ENCODE peak calls at places on chromosomes 5 and 9, in four cellular contexts. One of them, this sample, is unnamed.

GRCh38 chr9:37197158-37198033 is 77.0 kb downstream of the ZCCHC7 start:
- DNase-seq in GM12878: peak; percentile 79
- DNase-seq in SK-N-SH: peak; percentile 51
- DNase-seq in HCT116: no peak
- DNase-seq in this sample: no peak

GRCh38 chr5:176578391-176578808 is 29.3 kb downstream of the CDHR2 start:
- DNase-seq in GM12878: no peak
- DNase-seq in SK-N-SH: peak; percentile 77
- DNase-seq in HCT116: peak; percentile 83
- DNase-seq in this sample: peak; percentile 95

GRCh38 chr9:136339173-136339957 is 12.0 kb downstream of the GPSM1 start:
- DNase-seq in GM12878: no peak
- DNase-seq in SK-N-SH: peak; percentile 83
- DNase-seq in HCT116: no peak
- DNase-seq in this sample: peak; percentile 83

GRCh38 chr5:163893301-163893700 is 387.9 kb downstream of the MAT2B start:
- DNase-seq in GM12878: no peak
- DNase-seq in SK-N-SH: no peak
- DNase-seq in HCT116: no peak
- DNase-seq in this sample: no peak

GRCh38 chr9:86099695-86100364 is 472 bp upstream of the GOLM1 start:
- DNase-seq in GM12878: no peak
- DNase-seq in SK-N-SH: peak; percentile 59
- DNase-seq in HCT116: peak; percentile 57
- DNase-seq in this sample: peak; percentile 70

GRCh38 chr5:137192293-137192743 is 306.8 kb downstream of the SPOCK1 start:
- DNase-seq in GM12878: no peak
- DNase-seq in SK-N-SH: no peak
- DNase-seq in HCT116: no peak
- DNase-seq in this sample: no peak

GRCh38 chr9:137421838-137422667 is 909 bp downstream of the EXD3 start:
- DNase-seq in GM12878: no peak
- DNase-seq in SK-N-SH: no peak
- DNase-seq in HCT116: no peak
- DNase-seq in this sample: no peak

GRCh38 chr5:82222597-82223574 is 55.3 kb downstream of the RPS23 start:
- DNase-seq in GM12878: no peak
- DNase-seq in SK-N-SH: peak; percentile 20
- DNase-seq in HCT116: no peak
- DNase-seq in this sample: no peak

GRCh38 chr9:112532427-112532826 is 45.8 kb downstream of the KIAA1958 start:
- DNase-seq in GM12878: no peak
- DNase-seq in SK-N-SH: no peak
- DNase-seq in HCT116: no peak
- DNase-seq in this sample: no peak

GRCh38 chr5:112186401-112186990 is 232.6 kb downstream of the EPB41L4A start:
- DNase-seq in GM12878: no peak
- DNase-seq in SK-N-SH: peak; percentile 44
- DNase-seq in HCT116: peak; percentile 53
- DNase-seq in this sample: peak; percentile 71

GRCh38 chr9:14313951-14314423 is at the start of gene NFIB:
- DNase-seq in GM12878: no peak
- DNase-seq in SK-N-SH: peak; percentile 88
- DNase-seq in HCT116: no peak
- DNase-seq in this sample: no peak

GRCh38 chr5:67004730-67005350 is 191.8 kb downstream of the CD180 start:
- DNase-seq in GM12878: no peak
- DNase-seq in SK-N-SH: peak; percentile 15
- DNase-seq in HCT116: no peak
- DNase-seq in this sample: no peak

GRCh38 chr9:114718801-114719221 is 36.8 kb upstream of the TEX48 start:
- DNase-seq in GM12878: no peak
- DNase-seq in SK-N-SH: no peak
- DNase-seq in HCT116: peak; percentile 88
- DNase-seq in this sample: no peak

GRCh38 chr5:159463590-159464321 is 133.5 kb upstream of the IL12B start:
- DNase-seq in GM12878: no peak
- DNase-seq in SK-N-SH: no peak
- DNase-seq in HCT116: no peak
- DNase-seq in this sample: peak; percentile 13

GRCh38 chr5:37954561-37954960 is 114.7 kb upstream of the GDNF start:
- DNase-seq in GM12878: no peak
- DNase-seq in SK-N-SH: no peak
- DNase-seq in HCT116: no peak
- DNase-seq in this sample: no peak

GRCh38 chr9:18935521-18935920 is 97.5 kb downstream of the SAXO1 start:
- DNase-seq in GM12878: no peak
- DNase-seq in SK-N-SH: no peak
- DNase-seq in HCT116: no peak
- DNase-seq in this sample: no peak

GRCh38 chr5:159181152-159181551 is 28.2 kb downstream of the RNF145 start:
- DNase-seq in GM12878: peak; percentile 51
- DNase-seq in SK-N-SH: no peak
- DNase-seq in HCT116: no peak
- DNase-seq in this sample: no peak

GRCh38 chr9:137224850-137225694 is at the start of gene CYSRT1:
- DNase-seq in GM12878: no peak
- DNase-seq in SK-N-SH: no peak
- DNase-seq in HCT116: no peak
- DNase-seq in this sample: peak; percentile 54

GRCh38 chr9:5112646-5113045 is 72.8 kb downstream of the INSL6 start:
- DNase-seq in GM12878: no peak
- DNase-seq in SK-N-SH: peak; percentile 25
- DNase-seq in HCT116: no peak
- DNase-seq in this sample: no peak

GRCh38 chr9:77946969-77947368 is 84.6 kb downstream of the GNAQ start:
- DNase-seq in GM12878: no peak
- DNase-seq in SK-N-SH: no peak
- DNase-seq in HCT116: no peak
- DNase-seq in this sample: no peak

GRCh38 chr5:148561712-148562365 is 92.5 kb downstream of the HTR4 start:
- DNase-seq in GM12878: no peak
- DNase-seq in SK-N-SH: no peak
- DNase-seq in HCT116: no peak
- DNase-seq in this sample: no peak

GRCh38 chr9:38619556-38620447 is 594 bp downstream of the ANKRD18A start:
- DNase-seq in GM12878: no peak
- DNase-seq in SK-N-SH: peak; percentile 51
- DNase-seq in HCT116: no peak
- DNase-seq in this sample: peak; percentile 32

GRCh38 chr5:69331528-69332445 is 814 bp downstream of the CCDC125 start:
- DNase-seq in GM12878: no peak
- DNase-seq in SK-N-SH: no peak
- DNase-seq in HCT116: no peak
- DNase-seq in this sample: peak; percentile 41

GRCh38 chr5:72452515-72453259 is 54.5 kb downstream of the ZNF366 start:
- DNase-seq in GM12878: no peak
- DNase-seq in SK-N-SH: no peak
- DNase-seq in HCT116: peak; percentile 7
- DNase-seq in this sample: no peak

GRCh38 chr5:158534203-158534602 is 565.5 kb downstream of the EBF1 start:
- DNase-seq in GM12878: no peak
- DNase-seq in SK-N-SH: no peak
- DNase-seq in HCT116: no peak
- DNase-seq in this sample: no peak

GRCh38 chr5:62732677-62733121 is 154.1 kb downstream of the LRRC70 start:
- DNase-seq in GM12878: no peak
- DNase-seq in SK-N-SH: no peak
- DNase-seq in HCT116: no peak
- DNase-seq in this sample: no peak

GRCh38 chr9:96342553-96343245 is 40.7 kb upstream of the HSD17B3 start:
- DNase-seq in GM12878: no peak
- DNase-seq in SK-N-SH: no peak
- DNase-seq in HCT116: no peak
- DNase-seq in this sample: no peak

GRCh38 chr5:20276061-20276958 is 288.3 kb upstream of the CDH18 start:
- DNase-seq in GM12878: no peak
- DNase-seq in SK-N-SH: no peak
- DNase-seq in HCT116: no peak
- DNase-seq in this sample: no peak

GRCh38 chr5:56712895-56713565 is 102.3 kb upstream of the MAP3K1 start:
- DNase-seq in GM12878: no peak
- DNase-seq in SK-N-SH: peak; percentile 75
- DNase-seq in HCT116: no peak
- DNase-seq in this sample: no peak

GRCh38 chr9:84554069-84554659 is 115.4 kb upstream of the NTRK2 start:
- DNase-seq in GM12878: no peak
- DNase-seq in SK-N-SH: no peak
- DNase-seq in HCT116: no peak
- DNase-seq in this sample: no peak

GRCh38 chr9:84556556-84556955 is 113.0 kb upstream of the NTRK2 start:
- DNase-seq in GM12878: no peak
- DNase-seq in SK-N-SH: no peak
- DNase-seq in HCT116: no peak
- DNase-seq in this sample: no peak

GRCh38 chr9:84563691-84564090 is 105.8 kb upstream of the NTRK2 start:
- DNase-seq in GM12878: no peak
- DNase-seq in SK-N-SH: no peak
- DNase-seq in HCT116: no peak
- DNase-seq in this sample: no peak

GRCh38 chr9:84557751-84558150 is 111.8 kb upstream of the NTRK2 start:
- DNase-seq in GM12878: no peak
- DNase-seq in SK-N-SH: no peak
- DNase-seq in HCT116: no peak
- DNase-seq in this sample: no peak
- TF ChIP-seq JUND in GM12878: no peak
- TF ChIP-seq JUND in SK-N-SH: no peak
- TF ChIP-seq JUND in HCT116: no peak
- TF ChIP-seq JUND in this sample: no peak

DNA sequence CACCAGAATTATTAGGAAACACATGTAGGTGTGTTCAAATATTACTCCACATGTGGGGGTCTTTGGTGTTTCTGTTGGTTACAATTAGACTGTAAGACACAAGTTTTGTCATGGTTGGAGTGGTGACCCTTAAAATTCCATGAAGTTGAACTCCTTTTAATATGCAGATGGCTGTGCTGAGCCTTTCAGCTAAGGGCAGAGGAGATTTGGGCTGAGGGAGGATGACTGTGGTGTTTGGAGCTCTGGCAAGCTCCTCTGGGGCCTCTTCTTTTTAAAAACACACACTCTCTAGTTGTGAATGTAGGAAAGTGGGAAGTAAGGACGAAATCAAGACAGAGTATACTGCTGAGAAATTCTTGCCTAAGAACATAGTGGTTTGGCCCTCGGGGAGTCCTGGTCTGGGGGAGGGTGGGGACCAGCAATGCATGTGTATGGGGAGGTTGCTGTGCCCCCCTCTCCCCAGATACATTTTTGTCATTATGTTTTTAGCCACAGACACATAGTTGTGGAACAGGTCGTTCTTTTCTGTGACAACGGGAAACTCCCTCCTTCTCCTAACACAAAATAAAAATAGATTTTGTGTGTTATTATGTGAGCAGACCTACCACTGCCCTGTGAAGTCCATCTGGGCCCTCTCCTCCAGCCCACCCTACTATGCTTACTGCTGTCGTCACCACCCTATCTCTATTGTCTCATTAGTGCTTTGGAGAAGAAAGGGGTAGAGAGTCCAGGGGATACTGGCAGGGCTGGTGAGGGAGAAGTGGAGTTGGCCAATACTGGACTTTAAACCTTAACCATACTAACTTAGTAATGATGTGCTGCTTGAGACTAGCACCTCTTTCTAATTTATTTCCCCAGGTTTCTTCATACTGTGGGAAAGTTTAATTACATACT is 10.0 kb downstream of the SMARCA2 start:
- DNase-seq in GM12878: no peak
- DNase-seq in SK-N-SH: no peak
- DNase-seq in HCT116: no peak
- DNase-seq in this sample: no peak
- TF ChIP-seq JUND in GM12878: no peak
- TF ChIP-seq JUND in SK-N-SH: no peak
- TF ChIP-seq JUND in HCT116: no peak
- TF ChIP-seq JUND in this sample: no peak

GRCh38 chr5:141513627-141514329 is 24.9 kb downstream of the PCDHGC5 start:
- DNase-seq in GM12878: peak; percentile 75
- DNase-seq in SK-N-SH: peak; percentile 86
- DNase-seq in HCT116: no peak
- DNase-seq in this sample: no peak

GRCh38 chr5:141515946-141516647 is 27.2 kb downstream of the PCDHGC5 start:
- DNase-seq in GM12878: no peak
- DNase-seq in SK-N-SH: no peak
- DNase-seq in HCT116: no peak
- DNase-seq in this sample: no peak

GRCh38 chr5:141513021-141513626 is 24.2 kb downstream of the PCDHGC5 start:
- DNase-seq in GM12878: no peak
- DNase-seq in SK-N-SH: peak; percentile 72
- DNase-seq in HCT116: no peak
- DNase-seq in this sample: no peak

GRCh38 chr5:141515141-141515540 is 26.3 kb downstream of the PCDHGC5 start:
- DNase-seq in GM12878: no peak
- DNase-seq in SK-N-SH: no peak
- DNase-seq in HCT116: no peak
- DNase-seq in this sample: no peak

DNA sequence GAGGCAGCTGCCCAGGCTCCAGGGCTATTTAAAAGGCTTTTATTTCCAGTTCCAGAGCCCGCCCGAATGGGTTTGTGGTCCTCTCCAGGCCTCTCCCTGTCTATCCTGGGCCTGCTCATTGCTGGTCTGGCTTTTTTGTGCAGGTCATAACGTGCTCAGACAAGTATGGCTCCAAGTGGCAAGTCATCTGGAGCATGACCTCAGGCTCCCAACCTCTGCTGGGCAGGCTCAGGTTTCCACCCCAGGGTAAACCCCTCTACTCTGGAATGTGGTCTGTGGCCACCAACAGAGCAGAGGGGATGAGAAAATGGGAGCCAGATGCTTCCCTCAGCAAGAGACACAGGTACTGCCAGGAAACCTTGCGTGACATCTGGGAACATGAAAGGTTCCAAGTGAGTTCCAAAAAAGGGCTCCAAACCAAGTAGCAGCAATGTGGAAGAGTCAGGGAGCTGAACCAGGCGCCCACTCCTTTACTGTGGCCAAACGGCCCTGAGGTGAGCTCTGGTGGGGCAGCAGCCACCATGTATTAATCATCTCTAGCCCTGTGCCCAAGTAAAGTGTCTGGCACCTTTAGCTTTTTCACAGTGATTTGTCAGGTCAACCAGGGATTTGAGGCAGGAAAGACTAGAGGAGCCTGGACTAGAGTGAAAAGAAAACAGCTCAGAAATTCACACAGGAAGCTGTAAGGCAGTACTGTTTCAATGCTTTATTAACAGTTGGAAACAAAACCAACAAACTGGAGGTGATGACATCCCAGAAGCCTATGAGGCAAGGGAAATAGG is 25.6 kb downstream of the PCDHGC5 start:
- DNase-seq in GM12878: no peak
- DNase-seq in SK-N-SH: no peak
- DNase-seq in HCT116: no peak
- DNase-seq in this sample: no peak
- TF ChIP-seq JUND in GM12878: no peak
- TF ChIP-seq JUND in SK-N-SH: no peak
- TF ChIP-seq JUND in HCT116: no peak
- TF ChIP-seq JUND in this sample: no peak

GRCh38 chr5:103119067-103119764 is 722 bp downstream of the GIN1 start:
- DNase-seq in GM12878: peak; percentile 9
- DNase-seq in SK-N-SH: peak; percentile 1
- DNase-seq in HCT116: no peak
- DNase-seq in this sample: no peak
- TF ChIP-seq JUND in GM12878: no peak
- TF ChIP-seq JUND in SK-N-SH: no peak
- TF ChIP-seq JUND in HCT116: no peak
- TF ChIP-seq JUND in this sample: no peak

GRCh38 chr5:173056783-173057061 is 570 bp downstream of the CREBRF start:
- DNase-seq in GM12878: no peak
- DNase-seq in SK-N-SH: peak; percentile 88
- DNase-seq in HCT116: no peak
- DNase-seq in this sample: no peak
- TF ChIP-seq JUND in GM12878: no peak
- TF ChIP-seq JUND in SK-N-SH: no peak
- TF ChIP-seq JUND in HCT116: no peak
- TF ChIP-seq JUND in this sample: no peak

This sample was measured in T47D.